ENCODE peak calls at places on chromosomes 16 and 17, in four cellular contexts. O is heart left ventricle; I is mucosa of descending colon; Q is CD8-positive, alpha-beta T cell. D is an unnamed sample.

GRCh38 chr16:85800321-85800669 is 800 bp downstream of the COX4I1 start:
- DNase-seq in I (no peak), Q (no peak), O (no peak), D (no peak)

GRCh38 chr16:72877374-72878028 is 170.4 kb downstream of the ZFHX3 start:
- DNase-seq in O (no peak), I (no peak), Q (no peak), D (no peak)

GRCh38 chr17:42005128-42005527 is 12.1 kb downstream of the DNAJC7 start:
- DNase-seq in O (no peak), Q (no peak), I (no peak), D (no peak)

GRCh38 chr16:1245452-1246005 is 5.0 kb downstream of the TPSAB1 start:
- DNase-seq in I (peak; percentile 19), O (no peak), Q (no peak), D (no peak)

GRCh38 chr16:14181371-14182050 is 110.4 kb downstream of the MRTFB start:
- DNase-seq in O (no peak), I (no peak), Q (no peak), D (no peak)

GRCh38 chr17:45223541-45224528 is 2.1 kb downstream of the FMNL1 start:
- DNase-seq in Q (peak; percentile 46), O (no peak), I (peak; percentile 60), D (no peak)

GRCh38 chr16:24734382-24734781 is 4.9 kb downstream of the TNRC6A start:
- DNase-seq in Q (no peak), O (no peak), I (no peak), D (no peak)

GRCh38 chr17:68515238-68515637 is 3.0 kb downstream of the PRKAR1A start:
- DNase-seq in I (no peak), Q (no peak), O (peak; percentile 18), D (no peak)

GRCh38 chr17:65198653-65199382 is 61.6 kb downstream of the RGS9 start:
- DNase-seq in Q (peak; percentile 13), I (no peak), O (no peak), D (no peak)

GRCh38 chr16:22161999-22162657 is at the start of gene SDR42E2:
- DNase-seq in Q (peak; percentile 35), O (no peak), I (no peak), D (no peak)

GRCh38 chr16:81279375-81279774 is 35.4 kb upstream of the GAN start:
- DNase-seq in O (no peak), Q (no peak), I (no peak), D (no peak)

GRCh38 chr17:4010754-4011153 is 46.5 kb upstream of the ATP2A3 start:
- DNase-seq in O (no peak), Q (no peak), I (no peak), D (no peak)

GRCh38 chr17:81553616-81554181 is 1.5 kb upstream of the FAAP100 start:
- DNase-seq in O (no peak), I (peak; percentile 70), Q (no peak), D (no peak)

GRCh38 chr16:11796227-11797165 is 562 bp downstream of the ZC3H7A start:
- DNase-seq in Q (peak; percentile 34), O (peak; percentile 79), I (peak; percentile 83), D (peak; percentile 72)

GRCh38 chr17:39951924-39952664 is 10.7 kb upstream of the GSDMA start:
- DNase-seq in O (no peak), Q (no peak), I (peak; percentile 68), D (no peak)

GRCh38 chr17:40564883-40565744 is at the start of gene CCR7:
- DNase-seq in I (peak; percentile 85), Q (peak; percentile 88), O (no peak), D (no peak)

GRCh38 chr17:6505425-6506142 is 50.8 kb downstream of the PITPNM3 start:
- DNase-seq in Q (no peak), O (no peak), I (no peak), D (no peak)

GRCh38 chr16:46947900-46948547 is 25.4 kb downstream of the DNAJA2 start:
- DNase-seq in Q (peak; percentile 24), I (no peak), O (no peak), D (no peak)

GRCh38 chr17:12545877-12546513 is 119.7 kb upstream of the MYOCD start:
- DNase-seq in O (peak; percentile 30), Q (no peak), I (no peak), D (no peak)

GRCh38 chr16:5505093-5505887 is 407.7 kb upstream of the EEF2KMT start:
- DNase-seq in Q (no peak), O (no peak), I (no peak), D (no peak)

DNA sequence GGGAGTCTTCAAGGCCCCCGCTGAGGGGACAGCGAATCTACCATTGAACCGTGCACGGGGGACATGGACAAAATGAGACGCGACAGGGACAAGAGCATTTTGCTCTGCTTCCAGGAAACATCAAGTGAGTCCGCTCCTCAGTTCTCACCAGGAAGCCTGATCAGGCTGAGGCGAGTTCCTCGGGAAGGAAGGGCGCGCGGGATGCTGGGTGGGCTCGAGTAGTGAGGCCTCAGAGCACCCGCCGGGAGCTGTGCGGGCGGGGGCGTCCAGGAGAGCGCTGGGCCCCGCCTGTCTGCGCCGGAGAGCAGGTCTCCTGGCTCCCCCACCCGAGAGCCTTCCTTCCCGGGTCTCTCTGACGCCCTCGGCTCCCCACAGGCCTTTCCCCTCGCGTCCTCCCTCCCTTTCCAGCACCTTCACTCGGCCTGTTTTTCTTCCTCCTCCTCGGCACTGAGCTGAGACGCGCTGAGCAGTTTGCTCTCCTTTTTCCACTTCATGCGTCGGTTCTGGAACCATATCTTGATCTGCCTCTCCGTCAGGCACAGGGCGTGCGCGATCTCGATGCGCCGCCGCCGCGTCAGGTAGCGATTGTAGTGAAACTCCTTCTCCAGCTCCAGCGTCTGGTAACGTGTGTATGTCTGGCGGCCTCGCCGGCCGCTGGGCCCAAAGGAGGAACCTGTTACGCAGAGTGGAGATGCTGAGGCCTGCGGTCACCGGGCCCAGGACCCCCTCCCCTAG is 2.6 kb upstream of the HOXB5 start:
- DNase-seq in Q (no peak), I (no peak), O (no peak), D (no peak)
- H3K4me1 ChIP-seq in Q (peaks cover 41% of the 10 kb centered on the region), I (peaks cover 50% of the 10 kb centered on the region), O (peaks cover 24% of the 10 kb centered on the region), D (peaks cover 38% of the 10 kb centered on the region)

GRCh38 chr17:49567871-49568694 is 7.6 kb upstream of the NXPH3 start:
- DNase-seq in Q (peak; percentile 85), I (peak; percentile 87), O (peak; percentile 87), D (peak; percentile 90)

GRCh38 chr17:49566668-49567071 is 9.0 kb upstream of the NXPH3 start:
- DNase-seq in O (no peak), Q (no peak), I (no peak), D (no peak)

GRCh38 chr17:49564638-49565037 is 11.0 kb upstream of the NXPH3 start:
- DNase-seq in Q (no peak), O (no peak), I (no peak), D (no peak)

GRCh38 chr17:49567104-49567521 is 8.6 kb upstream of the NXPH3 start:
- DNase-seq in Q (no peak), I (no peak), O (no peak), D (no peak)

DNA sequence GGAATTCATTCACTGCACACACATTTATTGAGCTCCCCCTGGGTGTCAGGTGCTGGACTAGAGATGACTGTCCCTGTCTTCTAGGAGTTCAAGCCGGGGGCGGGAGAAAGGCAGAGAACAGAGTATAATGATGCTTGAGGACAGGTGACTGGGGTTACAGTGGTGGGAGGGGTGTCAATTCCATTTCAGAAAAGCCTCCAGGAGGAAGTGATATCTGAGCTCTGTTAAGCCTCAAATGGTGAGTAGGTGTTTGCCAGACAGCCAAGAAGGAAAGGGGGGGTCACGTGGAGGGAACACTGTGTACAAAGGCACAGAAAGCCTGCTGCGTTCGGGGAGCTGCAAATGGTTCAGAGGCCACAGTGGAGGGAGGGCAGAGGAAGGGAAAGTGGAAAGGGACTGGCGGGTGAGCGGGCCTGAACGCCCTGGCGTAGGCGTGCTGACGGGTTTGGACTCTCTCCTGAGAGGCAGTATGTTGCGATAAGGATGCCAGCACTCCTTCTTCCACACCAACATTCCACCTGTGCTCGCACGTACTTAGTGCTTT is 9.7 kb upstream of the NXPH3 start:
- DNase-seq in Q (no peak), O (peak; percentile 64), I (no peak), D (peak; percentile 74)
- TF ChIP-seq CTCF in Q (no peak), O (no peak), I (no peak), D (no peak)

GRCh38 chr16:3864562-3864961 is 16.0 kb downstream of the CREBBP start:
- DNase-seq in O (no peak), Q (no peak), I (no peak), D (no peak)
- H3K4me1 ChIP-seq in O (peaks cover 87% of the 10 kb centered on the region), Q (peaks cover 92% of the 10 kb centered on the region), I (peaks cover 33% of the 10 kb centered on the region), D (peaks cover 98% of the 10 kb centered on the region)

GRCh38 chr17:2174471-2175293 is 119.8 kb downstream of the HIC1 start:
- DNase-seq in I (peak; percentile 69), O (peak; percentile 81), Q (no peak), D (peak; percentile 81)
- TF ChIP-seq CTCF in I (no peak), O (no peak), Q (no peak), D (no peak)

DNA sequence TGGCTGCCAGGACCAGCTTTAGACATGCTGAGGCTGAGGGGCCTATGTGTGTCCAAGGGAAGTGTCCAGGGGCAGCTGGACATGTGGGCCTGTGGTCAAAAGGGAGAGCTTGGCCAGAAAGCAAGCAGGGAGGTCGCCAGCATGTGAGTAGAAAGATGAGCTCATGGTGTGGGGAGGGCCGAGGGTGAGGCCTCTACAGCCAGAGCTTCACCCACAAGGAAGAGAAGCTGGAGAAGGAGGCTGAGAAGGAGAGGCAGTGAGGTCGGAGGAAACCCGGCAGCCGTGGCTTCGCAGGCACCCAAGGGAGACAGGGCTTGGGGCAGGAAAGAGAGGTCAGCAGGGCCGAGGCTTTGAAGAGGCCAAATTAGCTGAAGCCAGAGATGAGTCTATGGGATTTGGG is 4.0 kb upstream of the HSD11B2 start:
- DNase-seq in Q (no peak), I (no peak), O (peak; percentile 57), D (peak; percentile 32)
- H3K4me1 ChIP-seq in Q (peaks cover 7% of the 10 kb centered on the region), I (peaks cover 15% of the 10 kb centered on the region), O (peaks cover 12% of the 10 kb centered on the region), D (peaks cover 48% of the 10 kb centered on the region)

DNA sequence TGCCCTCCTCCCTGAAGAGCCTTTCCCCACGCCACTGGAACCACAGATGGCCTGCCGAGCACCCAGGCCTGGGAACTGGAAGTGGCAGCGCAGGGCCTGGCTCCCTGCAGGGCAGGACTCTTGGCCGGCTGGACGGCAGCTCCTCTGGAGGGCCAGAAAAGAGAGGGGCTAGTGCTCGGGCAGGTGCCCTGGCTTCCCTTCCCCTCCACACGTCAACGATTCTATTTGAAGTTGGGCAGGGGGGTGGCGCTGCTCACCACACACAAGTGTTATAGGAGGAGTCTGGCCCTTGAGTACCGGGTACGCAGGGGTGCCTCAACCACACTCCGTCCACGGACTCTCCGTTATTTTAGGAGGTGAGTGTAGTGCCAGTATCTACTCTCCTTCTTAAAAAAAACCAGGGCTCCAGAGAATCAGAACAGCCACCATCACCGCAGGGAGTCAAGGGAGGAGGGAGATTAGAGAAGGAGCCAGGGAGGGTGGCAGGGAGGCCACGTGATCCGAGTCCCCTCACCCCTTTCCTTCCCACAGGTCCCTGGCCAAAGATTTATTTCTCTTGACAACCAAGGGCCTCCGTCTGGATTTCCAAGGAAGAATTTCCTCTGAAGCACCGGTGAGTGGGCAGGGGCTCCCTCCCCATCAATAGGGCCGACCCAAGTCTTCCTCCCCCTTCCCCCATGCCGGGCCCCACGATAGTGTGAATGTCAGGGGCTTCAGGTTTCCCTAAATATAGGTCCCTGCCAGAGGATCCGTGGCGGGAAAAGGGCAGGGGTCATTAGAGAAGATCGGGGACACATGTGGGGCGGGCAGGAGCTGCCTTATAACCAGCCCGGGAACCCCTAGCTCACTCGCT is 1.4 kb upstream of the ALDOA start:
- DNase-seq in Q (peak; percentile 77), I (peak; percentile 88), O (peak; percentile 75), D (peak; percentile 84)
- TF ChIP-seq CTCF in Q (peak; percentile 20), I (no peak), O (peak; percentile 23), D (peak; percentile 46)

D was measured in left ventricle myocardium inferior.